ENCODE peak calls at places on chromosomes 6 and 20, in ten cellular contexts. V is aorta, Z is SJSA1, S is right cardiac atrium, J is astrocyte, G is heart right ventricle, D is K562, A is fibroblast of lung, H is prostate gland, K is RWPE2. M is an unnamed sample. For H3K9me3, the result is how much of the 10 kb centered on the place peaks cover.

GRCh38 chr20:53656653-53657288 is 63.1 kb upstream of the ZNF217 start:
- DNase-seq in Z (no peak), S (no peak), V (no peak), J (peak), K (no peak), A (peak), H (no peak), G (no peak), D (no peak), M (no peak)

GRCh38 chr6:22732186-22732970 is 163.0 kb downstream of the HDGFL1 start:
- DNase-seq in D (no peak), A (peak), H (no peak), S (no peak), V (no peak), K (no peak), J (peak), G (no peak), Z (no peak), M (peak)

GRCh38 chr6:84019171-84019570 is 14.4 kb upstream of the MRAP2 start:
- DNase-seq in V (no peak), G (no peak), H (no peak), D (no peak), K (no peak), A (no peak), S (no peak), Z (no peak), J (no peak), M (no peak)

GRCh38 chr6:98927534-98927933 is 20.2 kb downstream of the FBXL4 start:
- DNase-seq in A (no peak), G (peak), Z (no peak), S (no peak), D (no peak), V (no peak), H (no peak), K (no peak), J (no peak), M (no peak)

GRCh38 chr6:66675906-66676305 is 968.9 kb upstream of the EYS start:
- DNase-seq in G (no peak), Z (no peak), D (no peak), H (no peak), J (no peak), A (no peak), S (no peak), K (no peak), V (no peak), M (no peak)

GRCh38 chr20:3101737-3102574 is 17.4 kb upstream of the AVP start:
- DNase-seq in Z (no peak), G (no peak), H (no peak), J (no peak), V (no peak), K (no peak), D (no peak), A (no peak), S (no peak), M (peak)

GRCh38 chr6:139219746-139220145 is 72.1 kb downstream of the TXLNB start:
- DNase-seq in G (no peak), V (no peak), D (no peak), H (no peak), S (no peak), K (no peak), A (no peak), Z (no peak), J (no peak), M (no peak)

GRCh38 chr6:21808551-21809181 is 215.1 kb downstream of the SOX4 start:
- DNase-seq in D (no peak), H (peak), V (peak), G (peak), S (peak), A (peak), K (no peak), J (peak), Z (no peak), M (no peak)

GRCh38 chr6:7541175-7542064 is at the start of gene DSP:
- DNase-seq in D (peak), S (peak), H (peak), G (peak), J (no peak), A (peak), K (peak), V (no peak), Z (peak), M (peak)

GRCh38 chr6:43746613-43747101 is 23.4 kb upstream of the VEGFA start:
- DNase-seq in J (no peak), V (no peak), D (no peak), K (peak), A (no peak), H (no peak), S (peak), Z (no peak), G (peak), M (no peak)

GRCh38 chr20:23526850-23527249 is 35.9 kb downstream of the CST8 start:
- DNase-seq in A (no peak), H (no peak), G (no peak), D (no peak), J (no peak), S (no peak), K (no peak), Z (no peak), V (no peak), M (no peak)

GRCh38 chr6:84769247-84769646 is 4.8 kb upstream of the TBX18 start:
- DNase-seq in A (no peak), J (no peak), G (no peak), H (no peak), D (peak), S (no peak), V (no peak), K (no peak), Z (peak), M (peak)

GRCh38 chr6:90087103-90087833 is 193.0 kb downstream of the GJA10 start:
- DNase-seq in G (no peak), H (no peak), A (peak), S (no peak), J (peak), V (no peak), D (no peak), K (no peak), Z (no peak), M (no peak)

GRCh38 chr6:113936093-113936934 is 34.6 kb downstream of the HDAC2 start:
- DNase-seq in G (peak), A (peak), J (peak), Z (peak), S (no peak), V (no peak), K (no peak), H (peak), D (peak), M (no peak)

GRCh38 chr20:10511507-10512231 is 76.6 kb downstream of the SLX4IP start:
- DNase-seq in K (peak), J (peak), G (peak), A (peak), S (peak), Z (peak), H (peak), D (peak), V (peak), M (peak)

GRCh38 chr20:61640171-61640570 is 388.1 kb downstream of the CDH4 start:
- DNase-seq in K (no peak), V (no peak), Z (no peak), G (no peak), D (no peak), A (peak), H (no peak), J (peak), S (no peak), M (peak)

GRCh38 chr6:135267085-135267484 is 86.0 kb downstream of the MYB start:
- DNase-seq in V (no peak), J (no peak), Z (no peak), D (no peak), K (no peak), A (no peak), H (peak), S (no peak), G (no peak), M (no peak)

GRCh38 chr6:161838306-161839035 is 564.6 kb upstream of the AGPAT4 start:
- DNase-seq in Z (no peak), V (no peak), J (no peak), S (peak), G (no peak), D (no peak), H (no peak), A (no peak), K (no peak), M (no peak)

GRCh38 chr6:4379958-4380357 is 244.6 kb upstream of the ECI2 start:
- DNase-seq in J (no peak), G (no peak), D (no peak), S (no peak), A (no peak), Z (no peak), H (no peak), V (no peak), K (no peak), M (no peak)

GRCh38 chr6:4380881-4381281 is 245.5 kb upstream of the ECI2 start:
- DNase-seq in K (no peak), V (no peak), D (no peak), A (no peak), Z (peak), G (no peak), S (no peak), J (no peak), H (no peak), M (no peak)

GRCh38 chr6:4383910-4384637 is 248.7 kb upstream of the ECI2 start:
- DNase-seq in Z (no peak), A (no peak), D (no peak), G (no peak), V (no peak), S (no peak), K (no peak), H (no peak), J (no peak), M (no peak)

GRCh38 chr6:4382362-4382853 is 247.0 kb upstream of the ECI2 start:
- DNase-seq in A (no peak), J (no peak), H (no peak), S (no peak), Z (no peak), K (no peak), V (no peak), G (no peak), D (no peak), M (no peak)

GRCh38 chr6:4381379-4381778 is 246.0 kb upstream of the ECI2 start:
- DNase-seq in S (no peak), J (peak), V (no peak), G (peak), A (peak), Z (no peak), H (no peak), K (no peak), D (no peak), M (no peak)
- H3K9me3 ChIP-seq in S (under half), J (under half), V (under half), G (under half), A (under half), Z (under half), H (under half), K (under half), D (under half), M (under half)

GRCh38 chr6:92701425-92702096 is 717.8 kb downstream of the EPHA7 start:
- DNase-seq in V (no peak), D (no peak), A (no peak), K (no peak), H (no peak), S (peak), G (no peak), J (no peak), Z (no peak), M (no peak)
- H3K9me3 ChIP-seq in V (under half), D (under half), A (under half), K (under half), H (under half), S (under half), G (under half), J (under half), Z (under half), M (under half)

DNA sequence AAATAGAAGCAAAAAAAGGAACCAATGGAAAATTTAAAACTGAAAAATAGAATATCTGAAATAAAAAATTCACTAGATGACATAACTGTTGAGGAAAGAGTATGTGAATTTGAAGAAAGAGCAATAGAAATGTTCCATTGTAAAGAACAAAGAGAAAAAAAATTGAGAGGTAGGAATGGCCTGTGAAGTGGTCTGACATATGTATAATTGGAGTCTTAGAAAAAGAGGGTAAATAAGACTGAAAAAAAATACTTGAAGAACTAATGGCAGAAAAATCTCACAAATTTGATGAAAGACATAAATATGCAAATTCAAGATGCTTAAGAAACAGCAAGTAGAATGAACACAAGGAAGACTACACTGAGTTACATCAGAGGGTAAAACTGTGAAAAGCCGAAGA is 93.4 kb downstream of the QKI start:
- DNase-seq in G (no peak), H (no peak), J (no peak), S (no peak), V (no peak), Z (no peak), K (no peak), A (no peak), D (no peak), M (no peak)
- H3K9me3 ChIP-seq in G (under half), H (under half), J (under half), S (under half), V (under half), Z (under half), K (under half), A (under half), D (under half), M (under half)

GRCh38 chr20:47088339-47088738 is 193.7 kb downstream of the EYA2 start:
- DNase-seq in S (no peak), H (no peak), Z (no peak), K (peak), G (no peak), A (no peak), V (no peak), D (peak), J (no peak), M (no peak)
- H3K9me3 ChIP-seq in S (under half), H (under half), Z (under half), K (under half), G (under half), A (under half), V (under half), D (under half), J (under half), M (under half)

M was measured in MG63.